ENCODE peak calls at places on chromosomes 4 and X, in six cellular contexts. E is mucosa of descending colon; V is activated T-helper 1 cell treated with anti-CD3 and anti-CD28 coated beads, Interleukin-12 subunit alpha, Interleukin-12 subunit beta, Interleukin-2, Interleukin-4 antibody, amounts not matched to agents 30 ng/mL and 10 ng/mL and 1 ng/mL, durations not matched to agents 14 hours and 24 hours and 36 hours; B is Kasumi-1; N is tibial nerve; T is stimulated activated CD8-positive, alpha-beta memory T cell treated with anti-CD3 and anti-CD28 coated beads, Interleukin-7, amount 100 ng/mL, for 48 hours. F is an unnamed sample.

GRCh38 chr4:152508386-152508785 is 27.5 kb downstream of the FBXW7 start:
- DNase-seq in B (no peak), V (no peak), N (no peak), E (no peak), T (no peak), F (no peak)

GRCh38 chrX:17741123-17741511 is 3.8 kb downstream of the SCML1 start:
- DNase-seq in B (no peak), T (no peak), N (no peak), E (peak), V (no peak), F (no peak)

GRCh38 chrX:1576201-1577101 is 15.0 kb upstream of the AKAP17A start:
- DNase-seq in T (no peak), N (no peak), V (no peak), E (no peak), B (no peak), F (no peak)

GRCh38 chrX:12469296-12469695 is 321.9 kb upstream of the PRPS2 start:
- DNase-seq in E (no peak), V (no peak), N (no peak), T (no peak), B (no peak), F (no peak)

GRCh38 chrX:13167444-13168207 is 123.2 kb upstream of the FAM9C start:
- DNase-seq in N (peak), B (no peak), E (no peak), V (no peak), T (no peak), F (no peak)

GRCh38 chr4:119746951-119747350 is 118.3 kb upstream of the PDE5A start:
- DNase-seq in T (no peak), B (no peak), E (no peak), V (no peak), N (no peak), F (no peak)

GRCh38 chr4:22458112-22458511 is 57.8 kb downstream of the ADGRA3 start:
- DNase-seq in T (no peak), B (no peak), N (no peak), V (no peak), E (no peak), F (no peak)

GRCh38 chrX:151722241-151722846 is 6.5 kb downstream of the FATE1 start:
- DNase-seq in T (no peak), B (no peak), E (peak), V (no peak), N (no peak), F (no peak)

GRCh38 chrX:2401201-2401589 is 99.6 kb downstream of the DHRSX start:
- DNase-seq in E (no peak), N (no peak), V (no peak), B (no peak), T (no peak), F (no peak)

GRCh38 chrX:65196758-65197371 is 220.6 kb upstream of the ZC4H2 start:
- DNase-seq in E (peak), N (no peak), B (no peak), V (no peak), T (no peak), F (no peak)

GRCh38 chr4:186134254-186134653 is 29.8 kb downstream of the FAM149A start:
- DNase-seq in V (no peak), B (peak), N (no peak), E (peak), T (no peak), F (peak)

GRCh38 chr4:184510431-184510830 is 36.1 kb upstream of the IRF2 start:
- DNase-seq in T (no peak), B (no peak), E (no peak), N (no peak), V (no peak), F (no peak)

GRCh38 chrX:7146703-7147430 is 645 bp upstream of the STS start:
- DNase-seq in B (no peak), V (no peak), N (peak), E (peak), T (no peak), F (no peak)

GRCh38 chr4:33323393-33323792 is 2603.2 kb downstream of the PCDH7 start:
- DNase-seq in T (no peak), B (no peak), V (no peak), E (no peak), N (no peak), F (no peak)

GRCh38 chr4:8754634-8755589 is 116.7 kb downstream of the HMX1 start:
- DNase-seq in V (no peak), N (no peak), B (no peak), E (no peak), T (no peak), F (no peak)

GRCh38 chr4:89712141-89712540 is 124.8 kb downstream of the SNCA start:
- DNase-seq in N (no peak), E (no peak), T (no peak), V (no peak), B (no peak), F (no peak)